ENCODE peak calls at places on chromosome 16, in five cellular contexts. P is uterus, U is A549, V is tibial nerve, Z is adrenal gland. M is an unnamed sample.

GRCh38 chr16:57720142-57720575 is 15.4 kb upstream of the KATNB1 start:
- DNase-seq in U (peak), Z (peak), V (no peak), P (no peak), M (no peak)

GRCh38 chr16:26642047-26642664 is 424.6 kb upstream of the C16orf82 start:
- DNase-seq in Z (no peak), P (no peak), V (no peak), U (no peak), M (no peak)

GRCh38 chr16:31268891-31269290 is 9.1 kb downstream of the ITGAM start:
- DNase-seq in V (no peak), P (no peak), U (no peak), Z (no peak), M (no peak)

GRCh38 chr16:58614212-58614611 is 15.4 kb downstream of the CNOT1 start:
- DNase-seq in U (no peak), V (no peak), P (no peak), Z (no peak), M (no peak)

GRCh38 chr16:21276090-21276489 is 2.0 kb downstream of the CRYM start:
- DNase-seq in U (no peak), Z (no peak), V (no peak), P (no peak), M (no peak)

GRCh38 chr16:2740476-2740875 is 12.0 kb upstream of the SRRM2 start:
- DNase-seq in U (no peak), Z (no peak), V (no peak), P (no peak), M (no peak)

GRCh38 chr16:72946063-72946462 is 101.9 kb downstream of the ZFHX3 start:
- DNase-seq in P (no peak), Z (no peak), V (no peak), U (no peak), M (no peak)

GRCh38 chr16:3669067-3669466 is 14.6 kb downstream of the DNASE1 start:
- DNase-seq in V (no peak), Z (no peak), P (no peak), U (no peak), M (no peak)

GRCh38 chr16:89902980-89903379 is 15.7 kb upstream of the MC1R start:
- DNase-seq in P (no peak), V (no peak), Z (no peak), U (no peak), M (no peak)

GRCh38 chr16:59463776-59464175 is 729.7 kb upstream of the GOT2 start:
- DNase-seq in V (no peak), Z (no peak), P (no peak), U (no peak), M (no peak)

GRCh38 chr16:56355221-56355620 is 70.1 kb downstream of the AMFR start:
- DNase-seq in U (no peak), V (no peak), Z (peak), P (peak), M (no peak)

GRCh38 chr16:79007614-79008013 is 592.9 kb downstream of the MAF start:
- DNase-seq in P (no peak), U (no peak), Z (no peak), V (no peak), M (no peak)

GRCh38 chr16:80303691-80304090 is 237.1 kb upstream of the DYNLRB2 start:
- DNase-seq in V (no peak), Z (no peak), U (no peak), P (no peak), M (no peak)

GRCh38 chr16:58042001-58042885 is 16.7 kb downstream of the MMP15 start:
- DNase-seq in U (no peak), V (no peak), Z (no peak), P (no peak), M (no peak)

GRCh38 chr16:17836868-17837602 is 366.3 kb upstream of the XYLT1 start:
- DNase-seq in U (peak), V (no peak), Z (peak), P (no peak), M (no peak)
- H3K27ac ChIP-seq in U (no peak), V (no peak), Z (no peak), P (no peak), M (no peak)

GRCh38 chr16:11976850-11977205 is 294 bp downstream of the SNX29 start:
- DNase-seq in P (no peak), U (no peak), Z (peak), V (no peak), M (no peak)

GRCh38 chr16:11977206-11978041 is 890 bp downstream of the SNX29 start:
- DNase-seq in V (peak), U (peak), Z (peak), P (peak), M (no peak)

GRCh38 chr16:11980167-11980844 is 3.8 kb downstream of the SNX29 start:
- DNase-seq in V (no peak), P (no peak), U (no peak), Z (no peak), M (no peak)

GRCh38 chr16:11973065-11973464 is 3.5 kb upstream of the SNX29 start:
- DNase-seq in V (no peak), Z (no peak), P (no peak), U (no peak), M (no peak)

GRCh38 chr16:11978080-11978479 is 1.5 kb downstream of the SNX29 start:
- DNase-seq in V (no peak), Z (no peak), P (no peak), U (no peak), M (no peak)
- H3K4me3 ChIP-seq in V (no peak), Z (no peak), P (peak), U (no peak), M (peak)

DNA sequence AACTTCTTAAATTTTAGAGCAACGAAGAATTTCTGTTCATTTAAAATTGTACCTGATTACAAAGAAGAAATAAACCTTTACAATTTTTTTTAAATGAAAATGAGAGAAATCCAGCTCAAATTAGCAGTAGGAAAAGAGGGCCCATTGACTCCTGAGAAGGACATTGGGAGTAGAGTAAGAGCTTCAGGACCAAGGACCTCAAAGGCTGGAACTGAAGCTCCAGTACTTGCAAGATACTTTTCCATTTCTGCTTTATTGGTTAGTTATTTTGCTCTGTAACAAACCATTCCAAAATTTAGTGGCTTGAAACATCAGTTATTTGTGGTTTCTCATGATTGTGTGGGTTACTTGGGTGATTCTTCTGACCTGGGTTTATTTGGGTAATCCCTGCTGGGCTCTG is 165.9 kb downstream of the PRKCB start:
- DNase-seq in P (no peak), Z (no peak), V (no peak), U (no peak), M (no peak)
- TF ChIP-seq POLR2A in P (no peak), Z (no peak), V (no peak), U (no peak), M (no peak)

GRCh38 chr16:85564277-85565051 is 48.7 kb upstream of the GSE1 start:
- DNase-seq in V (no peak), Z (no peak), P (no peak), U (peak), M (no peak)
- H3K27ac ChIP-seq in V (peak), Z (no peak), P (no peak), U (no peak), M (peak)

DNA sequence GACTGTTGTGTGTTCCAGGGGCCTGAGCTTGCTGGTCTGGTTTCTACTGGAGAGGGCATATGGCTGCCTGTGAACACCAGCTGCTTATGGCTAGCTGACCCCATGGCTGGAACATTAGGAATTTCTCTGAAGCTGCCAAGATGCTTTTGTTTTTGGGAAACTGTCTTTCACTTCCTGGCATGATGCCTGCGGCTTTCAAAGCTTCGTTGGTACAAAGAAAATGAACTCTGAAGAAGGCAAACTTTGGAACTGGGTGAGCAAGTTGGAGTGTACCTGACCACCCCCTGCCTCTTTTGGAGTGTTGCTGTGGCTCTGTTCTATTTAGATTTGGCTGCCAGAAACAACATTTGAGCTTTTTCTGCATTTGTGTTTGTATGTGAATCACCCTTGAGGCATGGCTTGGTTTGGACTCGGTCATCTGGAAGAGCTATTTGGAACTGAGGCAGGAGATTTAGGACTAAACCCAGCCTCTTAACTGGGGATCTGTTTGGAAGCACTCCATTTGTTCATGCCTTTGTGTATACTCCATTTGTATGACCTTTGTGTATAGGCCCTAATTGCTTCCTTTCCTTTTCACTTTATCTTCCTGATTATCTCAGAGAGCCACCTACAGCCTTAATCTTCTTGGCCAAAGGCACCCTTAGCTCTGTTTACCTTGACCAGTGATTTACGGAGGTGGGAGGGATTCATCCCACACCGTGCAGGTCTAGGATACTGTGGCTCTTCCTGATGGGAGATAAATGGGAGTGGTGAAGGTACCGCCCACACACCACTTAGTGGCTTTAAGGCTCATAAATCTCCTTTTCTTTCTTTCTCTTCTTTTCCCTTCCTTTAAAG is 7.2 kb upstream of the CPHXL start:
- DNase-seq in U (no peak), Z (no peak), P (peak), V (peak), M (no peak)
- H3K4me3 ChIP-seq in U (no peak), Z (no peak), P (no peak), V (no peak), M (no peak)

DNA sequence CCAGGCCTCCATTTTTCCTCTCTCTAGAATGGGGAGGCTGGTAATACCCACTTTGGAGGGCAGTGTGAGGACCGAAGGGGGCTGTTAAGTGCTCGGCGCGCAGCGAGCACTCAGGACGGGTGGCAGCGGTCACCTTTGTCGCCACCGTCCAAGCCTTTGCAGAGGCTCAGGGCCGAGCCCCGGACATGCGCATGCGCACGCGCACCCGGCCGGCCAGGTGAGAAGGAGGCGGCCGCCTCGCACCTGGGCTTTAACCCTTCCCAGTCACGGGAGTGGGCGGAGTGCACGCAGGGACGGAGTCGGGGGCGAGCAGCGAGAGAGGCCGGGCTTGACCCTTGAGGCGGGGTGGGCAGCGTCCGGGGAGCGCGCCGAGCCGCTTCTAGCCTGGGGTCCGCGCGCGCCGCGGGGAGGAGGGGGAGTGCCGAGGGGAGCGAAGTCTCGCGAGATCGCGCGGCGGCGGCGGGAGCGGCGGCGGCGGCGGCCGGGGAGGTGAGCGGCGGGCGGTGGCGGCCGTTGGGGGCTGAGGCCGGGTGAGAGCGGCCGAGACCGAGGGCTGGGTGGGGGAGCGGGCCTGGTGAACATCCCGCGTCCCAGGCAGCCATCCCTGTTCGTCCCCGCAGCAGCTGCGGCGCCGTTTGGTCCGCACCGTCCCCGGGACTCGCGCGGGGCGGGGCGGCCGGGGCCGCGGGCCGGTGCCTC is at the start of gene MRTFB:
- DNase-seq in Z (peak), U (peak), V (peak), P (peak), M (peak)
- TF ChIP-seq POLR2A in Z (peak), U (peak), V (peak), P (peak), M (peak)

DNA sequence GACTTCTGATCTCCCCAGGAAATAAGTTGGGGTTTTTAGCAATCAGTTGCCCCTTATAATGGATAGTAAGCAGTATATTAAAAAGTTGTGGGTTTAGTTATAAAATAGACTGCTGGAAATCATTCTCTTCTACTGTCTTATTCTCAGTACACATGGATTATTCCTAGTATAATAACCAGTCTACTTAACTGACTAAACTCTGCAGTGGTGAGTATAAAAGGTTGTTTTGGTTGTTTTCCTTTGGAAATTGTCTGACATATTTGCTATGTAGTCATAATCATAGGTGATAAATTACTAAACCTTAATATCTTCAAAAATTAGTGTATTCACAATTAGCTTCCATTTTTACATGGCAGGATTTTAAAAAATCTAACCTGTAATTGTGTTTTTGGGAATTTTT is 31.4 kb downstream of the CTCF start:
- DNase-seq in P (no peak), U (no peak), V (no peak), Z (no peak), M (no peak)
- H3K27ac ChIP-seq in P (no peak), U (no peak), V (peak), Z (no peak), M (no peak)

GRCh38 chr16:67560827-67561342 is 1.4 kb upstream of the CTCF start:
- DNase-seq in Z (no peak), U (no peak), V (no peak), P (no peak), M (no peak)
- H3K4me3 ChIP-seq in Z (no peak), U (peak), V (no peak), P (no peak), M (no peak)

GRCh38 chr16:71880176-71880575 is 3.8 kb downstream of the ZNF821 start:
- DNase-seq in V (no peak), Z (no peak), P (no peak), U (no peak), M (no peak)

GRCh38 chr16:71882505-71883192 is 1.3 kb downstream of the ZNF821 start:
- DNase-seq in Z (peak), U (peak), P (peak), V (peak), M (no peak)

GRCh38 chr16:71883193-71883848 is 661 bp downstream of the ZNF821 start:
- DNase-seq in Z (peak), U (peak), P (peak), V (peak), M (no peak)

GRCh38 chr16:71885261-71885650 is 1.3 kb upstream of the ZNF821 start:
- DNase-seq in U (no peak), V (no peak), P (no peak), Z (no peak), M (no peak)

GRCh38 chr16:71883849-71884638 is at the start of gene ZNF821:
- DNase-seq in U (peak), V (peak), P (peak), Z (peak), M (peak)
- TF ChIP-seq POLR2A in U (peak), V (peak), P (no peak), Z (peak), M (peak)

GRCh38 chr16:12171706-12172105 is 195.2 kb downstream of the SNX29 start:
- DNase-seq in Z (no peak), V (no peak), U (no peak), P (no peak), M (no peak)

GRCh38 chr16:12172343-12172742 is 195.8 kb downstream of the SNX29 start:
- DNase-seq in Z (no peak), U (no peak), P (no peak), V (no peak), M (no peak)

GRCh38 chr16:12168054-12169018 is 191.8 kb downstream of the SNX29 start:
- DNase-seq in Z (no peak), U (no peak), V (no peak), P (no peak), M (no peak)

GRCh38 chr16:12171206-12171605 is 194.7 kb downstream of the SNX29 start:
- DNase-seq in Z (no peak), U (no peak), P (no peak), V (no peak), M (no peak)

GRCh38 chr16:12170103-12171025 is 193.8 kb downstream of the SNX29 start:
- DNase-seq in V (no peak), Z (no peak), U (no peak), P (peak), M (peak)
- H3K27ac ChIP-seq in V (peak), Z (no peak), U (no peak), P (peak), M (no peak)

M was measured in heart left ventricle.